ENCODE peak calls at places on chromosome 11, in nine cellular contexts. One of them, this sample, is unnamed.

GRCh38 chr11:35721576-35722341 is 59.2 kb downstream of the TRIM44 start:
- DNase-seq in stomach: no peak
- DNase-seq in HCT116: no peak
- DNase-seq in suprapubic skin: no peak
- DNase-seq in K562: no peak
- DNase-seq in sigmoid colon: no peak
- DNase-seq in breast epithelium: no peak
- DNase-seq in transverse colon: no peak
- DNase-seq in vagina: no peak
- DNase-seq in this sample: no peak

GRCh38 chr11:131544591-131544990 is 174.2 kb downstream of the NTM start:
- DNase-seq in stomach: no peak
- DNase-seq in HCT116: no peak
- DNase-seq in suprapubic skin: no peak
- DNase-seq in K562: no peak
- DNase-seq in sigmoid colon: no peak
- DNase-seq in breast epithelium: no peak
- DNase-seq in transverse colon: no peak
- DNase-seq in vagina: no peak
- DNase-seq in this sample: peak; percentile 80

GRCh38 chr11:126432525-126432924 is 77.0 kb downstream of the ST3GAL4 start:
- DNase-seq in stomach: no peak
- DNase-seq in HCT116: no peak
- DNase-seq in suprapubic skin: no peak
- DNase-seq in K562: no peak
- DNase-seq in sigmoid colon: no peak
- DNase-seq in breast epithelium: no peak
- DNase-seq in transverse colon: no peak
- DNase-seq in vagina: no peak
- DNase-seq in this sample: no peak

GRCh38 chr11:92738281-92738680 is 231.2 kb upstream of the MTNR1B start:
- DNase-seq in stomach: no peak
- DNase-seq in HCT116: no peak
- DNase-seq in suprapubic skin: no peak
- DNase-seq in K562: no peak
- DNase-seq in sigmoid colon: no peak
- DNase-seq in breast epithelium: no peak
- DNase-seq in transverse colon: no peak
- DNase-seq in vagina: no peak
- DNase-seq in this sample: no peak

GRCh38 chr11:130634981-130635473 is 186.6 kb downstream of the ADAMTS15 start:
- DNase-seq in stomach: no peak
- DNase-seq in HCT116: no peak
- DNase-seq in suprapubic skin: no peak
- DNase-seq in K562: no peak
- DNase-seq in sigmoid colon: no peak
- DNase-seq in breast epithelium: peak; percentile 4
- DNase-seq in transverse colon: no peak
- DNase-seq in vagina: peak; percentile 42
- DNase-seq in this sample: no peak

GRCh38 chr11:19714387-19715363 is 2.0 kb downstream of the NAV2 start:
- DNase-seq in stomach: no peak
- DNase-seq in HCT116: no peak
- DNase-seq in suprapubic skin: no peak
- DNase-seq in K562: peak; percentile 29
- DNase-seq in sigmoid colon: peak; percentile 84
- DNase-seq in breast epithelium: peak; percentile 85
- DNase-seq in transverse colon: no peak
- DNase-seq in vagina: no peak
- DNase-seq in this sample: peak; percentile 65

GRCh38 chr11:93846411-93846810 is 4.0 kb downstream of the VSTM5 start:
- DNase-seq in stomach: no peak
- DNase-seq in HCT116: no peak
- DNase-seq in suprapubic skin: no peak
- DNase-seq in K562: no peak
- DNase-seq in sigmoid colon: no peak
- DNase-seq in breast epithelium: no peak
- DNase-seq in transverse colon: no peak
- DNase-seq in vagina: no peak
- DNase-seq in this sample: no peak

GRCh38 chr11:14644396-14645246 is 1.0 kb downstream of the PDE3B start:
- DNase-seq in stomach: peak; percentile 34
- DNase-seq in HCT116: peak; percentile 12
- DNase-seq in suprapubic skin: no peak
- DNase-seq in K562: peak; percentile 11
- DNase-seq in sigmoid colon: peak; percentile 68
- DNase-seq in breast epithelium: no peak
- DNase-seq in transverse colon: peak; percentile 43
- DNase-seq in vagina: no peak
- DNase-seq in this sample: peak; percentile 68

GRCh38 chr11:31798057-31799035 is 12.8 kb downstream of the PAX6 start:
- DNase-seq in stomach: no peak
- DNase-seq in HCT116: no peak
- DNase-seq in suprapubic skin: no peak
- DNase-seq in K562: no peak
- DNase-seq in sigmoid colon: no peak
- DNase-seq in breast epithelium: no peak
- DNase-seq in transverse colon: no peak
- DNase-seq in vagina: peak; percentile 49
- DNase-seq in this sample: peak; percentile 92

GRCh38 chr11:34379539-34379938 is 21.7 kb upstream of the ABTB2 start:
- DNase-seq in stomach: no peak
- DNase-seq in HCT116: no peak
- DNase-seq in suprapubic skin: no peak
- DNase-seq in K562: no peak
- DNase-seq in sigmoid colon: no peak
- DNase-seq in breast epithelium: no peak
- DNase-seq in transverse colon: no peak
- DNase-seq in vagina: no peak
- DNase-seq in this sample: no peak

GRCh38 chr11:126257764-126258163 is 10.9 kb downstream of the SRPRA start:
- DNase-seq in stomach: no peak
- DNase-seq in HCT116: no peak
- DNase-seq in suprapubic skin: no peak
- DNase-seq in K562: no peak
- DNase-seq in sigmoid colon: no peak
- DNase-seq in breast epithelium: no peak
- DNase-seq in transverse colon: no peak
- DNase-seq in vagina: no peak
- DNase-seq in this sample: no peak

GRCh38 chr11:119316729-119317591 is at the start of gene MCAM:
- DNase-seq in stomach: no peak
- DNase-seq in HCT116: no peak
- DNase-seq in suprapubic skin: peak; percentile 78
- DNase-seq in K562: peak; percentile 89
- DNase-seq in sigmoid colon: peak; percentile 86
- DNase-seq in breast epithelium: no peak
- DNase-seq in transverse colon: no peak
- DNase-seq in vagina: no peak
- DNase-seq in this sample: peak; percentile 66

GRCh38 chr11:114074546-114075342 is 15.2 kb downstream of the ZBTB16 start:
- DNase-seq in stomach: no peak
- DNase-seq in HCT116: no peak
- DNase-seq in suprapubic skin: no peak
- DNase-seq in K562: no peak
- DNase-seq in sigmoid colon: peak; percentile 75
- DNase-seq in breast epithelium: no peak
- DNase-seq in transverse colon: no peak
- DNase-seq in vagina: no peak
- DNase-seq in this sample: no peak
- TF ChIP-seq POLR2AphosphoS5 in stomach: no peak
- TF ChIP-seq POLR2AphosphoS5 in HCT116: no peak
- TF ChIP-seq POLR2AphosphoS5 in suprapubic skin: no peak
- TF ChIP-seq POLR2AphosphoS5 in K562: no peak
- TF ChIP-seq POLR2AphosphoS5 in sigmoid colon: peak; percentile 6
- TF ChIP-seq POLR2AphosphoS5 in breast epithelium: no peak
- TF ChIP-seq POLR2AphosphoS5 in transverse colon: no peak
- TF ChIP-seq POLR2AphosphoS5 in vagina: no peak
- TF ChIP-seq POLR2AphosphoS5 in this sample: no peak

DNA sequence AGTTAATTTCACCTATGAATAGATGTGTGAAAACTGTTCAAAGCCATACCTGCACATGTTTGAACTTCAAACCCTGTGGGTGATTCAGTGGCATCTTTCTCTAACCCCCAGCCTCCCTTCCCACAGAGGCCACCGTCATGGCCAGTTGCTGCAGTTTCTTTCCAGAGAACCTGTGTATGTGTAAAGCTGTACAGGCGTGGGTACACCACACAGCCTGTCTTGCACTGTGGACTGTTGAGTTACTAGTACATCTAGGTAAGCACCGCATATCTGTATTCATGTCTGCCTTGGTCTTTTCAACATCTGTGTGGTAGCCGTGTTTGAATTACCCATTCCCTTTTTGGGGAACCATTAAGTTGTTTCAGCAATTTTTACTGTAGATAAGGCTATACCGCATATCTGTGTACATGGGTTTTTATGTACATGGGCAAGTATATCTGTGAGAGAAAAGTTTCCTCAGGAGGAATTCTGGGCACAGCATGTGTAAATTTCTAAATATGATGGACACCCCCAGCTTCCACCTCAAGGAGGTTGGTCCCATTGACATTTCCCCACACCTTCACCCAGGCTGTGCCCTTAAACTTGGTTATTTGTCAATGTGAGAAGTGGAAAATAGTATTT is 13.9 kb downstream of the NEAT1 start:
- DNase-seq in stomach: peak; percentile 24
- DNase-seq in HCT116: no peak
- DNase-seq in suprapubic skin: no peak
- DNase-seq in K562: no peak
- DNase-seq in sigmoid colon: peak; percentile 62
- DNase-seq in breast epithelium: peak; percentile 17
- DNase-seq in transverse colon: peak; percentile 19
- DNase-seq in vagina: no peak
- DNase-seq in this sample: no peak
- H3K4me1 ChIP-seq in stomach: peaks cover 97% of the 10 kb centered on the region
- H3K4me1 ChIP-seq in HCT116: peaks cover 16% of the 10 kb centered on the region
- H3K4me1 ChIP-seq in suprapubic skin: peaks cover 96% of the 10 kb centered on the region
- H3K4me1 ChIP-seq in K562: peaks cover 9% of the 10 kb centered on the region
- H3K4me1 ChIP-seq in sigmoid colon: no peaks in the 10 kb centered on the region
- H3K4me1 ChIP-seq in breast epithelium: no peaks in the 10 kb centered on the region
- H3K4me1 ChIP-seq in transverse colon: peaks cover 86% of the 10 kb centered on the region
- H3K4me1 ChIP-seq in vagina: peaks cover 83% of the 10 kb centered on the region
- H3K4me1 ChIP-seq in this sample: no peaks in the 10 kb centered on the region

DNA sequence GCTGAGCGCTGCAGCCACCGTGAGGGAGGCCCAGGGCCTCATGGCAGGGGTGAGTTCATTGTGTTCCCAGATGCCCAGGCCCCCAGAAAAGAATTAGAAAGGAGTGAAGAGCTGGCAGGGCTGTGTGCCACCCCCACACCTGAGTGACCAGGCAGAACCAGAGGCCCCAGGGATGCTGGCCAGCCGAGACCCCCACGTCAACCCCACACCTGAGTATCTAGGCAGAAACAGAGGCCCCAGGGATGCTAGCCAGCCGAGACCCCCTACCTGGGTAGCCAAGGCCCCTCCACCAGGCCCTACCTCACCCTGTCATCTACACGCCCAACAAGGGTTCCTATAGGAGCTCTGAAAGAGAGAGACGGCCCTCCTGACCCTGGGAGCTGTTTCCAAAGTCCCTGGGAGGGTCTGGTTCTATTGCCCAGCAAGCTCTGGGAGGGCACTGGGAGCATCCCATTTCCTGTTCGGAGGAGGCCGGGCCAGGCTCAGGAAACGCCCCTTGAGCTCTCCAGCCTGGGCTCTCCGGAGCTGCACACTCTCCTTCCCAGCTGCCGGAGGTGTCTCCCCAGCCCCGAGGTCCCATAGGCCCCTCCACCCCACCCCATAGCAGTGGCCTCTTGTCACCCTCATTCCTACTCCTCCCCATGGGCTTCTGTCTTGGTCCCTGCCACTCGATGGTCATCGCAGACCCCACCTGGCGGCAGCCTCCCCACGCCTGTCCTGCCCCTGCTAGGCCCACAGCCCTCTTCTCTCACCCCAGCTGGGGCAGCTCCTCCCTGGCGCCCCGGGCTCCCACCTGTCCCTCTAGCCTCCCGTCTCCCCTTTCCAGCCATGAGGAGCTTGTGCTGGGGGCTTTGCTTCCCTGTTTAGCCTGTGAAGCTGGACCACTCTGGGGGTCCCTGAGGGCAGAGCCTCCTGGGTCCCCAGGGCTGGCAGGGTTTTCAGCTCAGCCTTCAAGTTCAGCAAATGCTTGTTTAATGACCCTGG is 2.6 kb downstream of the TSPAN32 start:
- DNase-seq in stomach: peak; percentile 24
- DNase-seq in HCT116: no peak
- DNase-seq in suprapubic skin: no peak
- DNase-seq in K562: no peak
- DNase-seq in sigmoid colon: peak; percentile 67
- DNase-seq in breast epithelium: no peak
- DNase-seq in transverse colon: no peak
- DNase-seq in vagina: peak; percentile 86
- DNase-seq in this sample: no peak
- TF ChIP-seq POLR2AphosphoS5 in stomach: no peak
- TF ChIP-seq POLR2AphosphoS5 in HCT116: no peak
- TF ChIP-seq POLR2AphosphoS5 in suprapubic skin: no peak
- TF ChIP-seq POLR2AphosphoS5 in K562: no peak
- TF ChIP-seq POLR2AphosphoS5 in sigmoid colon: no peak
- TF ChIP-seq POLR2AphosphoS5 in breast epithelium: no peak
- TF ChIP-seq POLR2AphosphoS5 in transverse colon: no peak
- TF ChIP-seq POLR2AphosphoS5 in vagina: no peak
- TF ChIP-seq POLR2AphosphoS5 in this sample: no peak

DNA sequence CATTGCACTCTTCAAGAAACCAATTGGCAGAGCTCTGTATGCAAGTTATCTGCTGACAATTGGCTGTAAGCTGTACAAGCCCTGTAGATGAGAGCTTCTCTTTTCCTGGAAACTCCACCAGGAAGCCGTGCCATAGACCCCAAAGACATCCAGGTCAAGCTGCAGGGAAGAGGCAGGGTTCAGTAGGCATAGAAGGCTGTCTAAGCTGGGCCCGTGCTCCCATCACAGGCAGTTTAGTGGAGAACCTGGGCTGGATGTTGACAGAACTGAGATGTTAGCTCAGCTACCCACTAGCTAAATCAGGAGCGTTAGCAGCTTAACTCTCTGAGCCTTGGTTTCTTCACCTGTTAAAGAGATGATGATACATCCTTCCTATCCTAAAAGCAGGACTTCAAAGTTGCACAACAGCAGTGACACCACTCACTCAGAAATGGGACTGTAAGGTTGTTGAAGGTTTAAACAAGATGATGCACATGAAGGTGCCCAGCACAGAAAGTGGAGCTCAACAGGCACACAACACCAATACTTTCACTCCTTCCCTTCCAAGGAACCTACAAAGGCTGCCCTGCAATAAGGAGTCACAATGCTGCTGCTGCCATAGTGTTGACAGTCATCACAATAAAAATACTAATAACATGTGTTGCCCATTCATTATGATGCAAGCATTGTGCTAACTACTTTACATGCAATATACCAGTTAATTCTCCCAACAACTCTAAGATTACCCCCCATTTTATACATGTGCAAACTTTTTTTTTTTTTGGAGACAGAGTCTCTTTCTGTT is 115.4 kb downstream of the ZBTB16 start:
- DNase-seq in stomach: no peak
- DNase-seq in HCT116: no peak
- DNase-seq in suprapubic skin: no peak
- DNase-seq in K562: no peak
- DNase-seq in sigmoid colon: no peak
- DNase-seq in breast epithelium: no peak
- DNase-seq in transverse colon: no peak
- DNase-seq in vagina: no peak
- DNase-seq in this sample: no peak
- H3K4me1 ChIP-seq in stomach: peaks cover 96% of the 10 kb centered on the region
- H3K4me1 ChIP-seq in HCT116: no peaks in the 10 kb centered on the region
- H3K4me1 ChIP-seq in suprapubic skin: peaks cover 96% of the 10 kb centered on the region
- H3K4me1 ChIP-seq in K562: peaks cover 3% of the 10 kb centered on the region
- H3K4me1 ChIP-seq in sigmoid colon: no peaks in the 10 kb centered on the region
- H3K4me1 ChIP-seq in breast epithelium: peaks cover 30% of the 10 kb centered on the region
- H3K4me1 ChIP-seq in transverse colon: peaks cover 97% of the 10 kb centered on the region
- H3K4me1 ChIP-seq in vagina: peaks cover 95% of the 10 kb centered on the region
- H3K4me1 ChIP-seq in this sample: no peaks in the 10 kb centered on the region